ENCODE peak calls at places on chromosomes 12 and 14, in five cellular contexts. One of them, this sample, is unnamed.

GRCh38 chr12:14656846-14657245 is 39.6 kb downstream of the GUCY2C start:
- DNase-seq in pancreas: no peak
- DNase-seq in fibroblast of the aortic adventitia: no peak
- DNase-seq in ovary: no peak
- DNase-seq in astrocyte of the spinal cord: no peak
- DNase-seq in this sample: no peak

GRCh38 chr12:6376079-6376941 is 947 bp upstream of the SCNN1A start:
- DNase-seq in pancreas: peak
- DNase-seq in fibroblast of the aortic adventitia: peak
- DNase-seq in ovary: peak
- DNase-seq in astrocyte of the spinal cord: peak
- DNase-seq in this sample: peak

GRCh38 chr12:114995891-114996290 is 311.9 kb upstream of the TBX3 start:
- DNase-seq in pancreas: no peak
- DNase-seq in fibroblast of the aortic adventitia: no peak
- DNase-seq in ovary: no peak
- DNase-seq in astrocyte of the spinal cord: peak
- DNase-seq in this sample: no peak

GRCh38 chr12:92462049-92462448 is 240.7 kb upstream of the PLEKHG7 start:
- DNase-seq in pancreas: no peak
- DNase-seq in fibroblast of the aortic adventitia: no peak
- DNase-seq in ovary: no peak
- DNase-seq in astrocyte of the spinal cord: no peak
- DNase-seq in this sample: no peak

GRCh38 chr12:13973981-13974380 is 7.4 kb downstream of the GRIN2B start:
- DNase-seq in pancreas: peak
- DNase-seq in fibroblast of the aortic adventitia: no peak
- DNase-seq in ovary: no peak
- DNase-seq in astrocyte of the spinal cord: no peak
- DNase-seq in this sample: no peak

GRCh38 chr14:61561657-61562276 is 133.5 kb upstream of the HIF1A start:
- DNase-seq in pancreas: peak
- DNase-seq in fibroblast of the aortic adventitia: peak
- DNase-seq in ovary: peak
- DNase-seq in astrocyte of the spinal cord: peak
- DNase-seq in this sample: peak

GRCh38 chr12:51951843-51952722 is 584 bp downstream of the ACVR1B start:
- DNase-seq in pancreas: peak
- DNase-seq in fibroblast of the aortic adventitia: no peak
- DNase-seq in ovary: peak
- DNase-seq in astrocyte of the spinal cord: no peak
- DNase-seq in this sample: no peak

GRCh38 chr12:40104461-40105264 is 1.2 kb downstream of the SLC2A13 start:
- DNase-seq in pancreas: no peak
- DNase-seq in fibroblast of the aortic adventitia: peak
- DNase-seq in ovary: no peak
- DNase-seq in astrocyte of the spinal cord: no peak
- DNase-seq in this sample: no peak

GRCh38 chr14:65320661-65321308 is 91.7 kb upstream of the FUT8 start:
- DNase-seq in pancreas: no peak
- DNase-seq in fibroblast of the aortic adventitia: no peak
- DNase-seq in ovary: no peak
- DNase-seq in astrocyte of the spinal cord: no peak
- DNase-seq in this sample: no peak

GRCh38 chr12:12954878-12955625 is 3.1 kb upstream of the GPRC5D start:
- DNase-seq in pancreas: no peak
- DNase-seq in fibroblast of the aortic adventitia: no peak
- DNase-seq in ovary: no peak
- DNase-seq in astrocyte of the spinal cord: no peak
- DNase-seq in this sample: no peak

GRCh38 chr12:48965447-48965846 is 6.1 kb downstream of the WNT10B start:
- DNase-seq in pancreas: no peak
- DNase-seq in fibroblast of the aortic adventitia: peak
- DNase-seq in ovary: no peak
- DNase-seq in astrocyte of the spinal cord: no peak
- DNase-seq in this sample: peak

GRCh38 chr14:105201156-105201927 is 20.2 kb upstream of the NUDT14 start:
- DNase-seq in pancreas: peak
- DNase-seq in fibroblast of the aortic adventitia: no peak
- DNase-seq in ovary: no peak
- DNase-seq in astrocyte of the spinal cord: no peak
- DNase-seq in this sample: no peak

GRCh38 chr12:13179159-13180074 is 17.1 kb upstream of the EMP1 start:
- DNase-seq in pancreas: peak
- DNase-seq in fibroblast of the aortic adventitia: peak
- DNase-seq in ovary: peak
- DNase-seq in astrocyte of the spinal cord: no peak
- DNase-seq in this sample: no peak

GRCh38 chr12:91226-91625 is 24.7 kb downstream of the IQSEC3 start:
- DNase-seq in pancreas: no peak
- DNase-seq in fibroblast of the aortic adventitia: no peak
- DNase-seq in ovary: no peak
- DNase-seq in astrocyte of the spinal cord: no peak
- DNase-seq in this sample: no peak

GRCh38 chr12:24803406-24804245 is 145.3 kb downstream of the BCAT1 start:
- DNase-seq in pancreas: no peak
- DNase-seq in fibroblast of the aortic adventitia: no peak
- DNase-seq in ovary: no peak
- DNase-seq in astrocyte of the spinal cord: no peak
- DNase-seq in this sample: no peak

GRCh38 chr12:2295941-2296461 is 243.2 kb downstream of the CACNA1C start:
- DNase-seq in pancreas: no peak
- DNase-seq in fibroblast of the aortic adventitia: peak
- DNase-seq in ovary: no peak
- DNase-seq in astrocyte of the spinal cord: peak
- DNase-seq in this sample: peak

GRCh38 chr12:57124259-57124877 is 3.9 kb upstream of the LRP1 start:
- DNase-seq in pancreas: peak
- DNase-seq in fibroblast of the aortic adventitia: peak
- DNase-seq in ovary: peak
- DNase-seq in astrocyte of the spinal cord: peak
- DNase-seq in this sample: peak

GRCh38 chr14:37246427-37246829 is 48.7 kb downstream of the MIPOL1 start:
- DNase-seq in pancreas: no peak
- DNase-seq in fibroblast of the aortic adventitia: peak
- DNase-seq in ovary: no peak
- DNase-seq in astrocyte of the spinal cord: peak
- DNase-seq in this sample: peak

GRCh38 chr14:69573841-69574265 is 818 bp downstream of the CCDC177 start:
- DNase-seq in pancreas: no peak
- DNase-seq in fibroblast of the aortic adventitia: no peak
- DNase-seq in ovary: no peak
- DNase-seq in astrocyte of the spinal cord: no peak
- DNase-seq in this sample: no peak

GRCh38 chr14:73243341-73243740 is 6.0 kb downstream of the PAPLN start:
- DNase-seq in pancreas: no peak
- DNase-seq in fibroblast of the aortic adventitia: no peak
- DNase-seq in ovary: no peak
- DNase-seq in astrocyte of the spinal cord: no peak
- DNase-seq in this sample: no peak

GRCh38 chr14:36281309-36281708 is 39.1 kb downstream of the MBIP start:
- DNase-seq in pancreas: no peak
- DNase-seq in fibroblast of the aortic adventitia: no peak
- DNase-seq in ovary: no peak
- DNase-seq in astrocyte of the spinal cord: peak
- DNase-seq in this sample: no peak

GRCh38 chr14:20382526-20382925 is 30.8 kb downstream of the TEP1 start:
- DNase-seq in pancreas: peak
- DNase-seq in fibroblast of the aortic adventitia: no peak
- DNase-seq in ovary: no peak
- DNase-seq in astrocyte of the spinal cord: no peak
- DNase-seq in this sample: no peak

GRCh38 chr14:94816113-94816512 is 46.2 kb upstream of the GSC start:
- DNase-seq in pancreas: no peak
- DNase-seq in fibroblast of the aortic adventitia: no peak
- DNase-seq in ovary: no peak
- DNase-seq in astrocyte of the spinal cord: no peak
- DNase-seq in this sample: no peak

GRCh38 chr14:77265561-77266335 is 5.3 kb downstream of the NGB start:
- DNase-seq in pancreas: no peak
- DNase-seq in fibroblast of the aortic adventitia: no peak
- DNase-seq in ovary: no peak
- DNase-seq in astrocyte of the spinal cord: no peak
- DNase-seq in this sample: no peak

DNA sequence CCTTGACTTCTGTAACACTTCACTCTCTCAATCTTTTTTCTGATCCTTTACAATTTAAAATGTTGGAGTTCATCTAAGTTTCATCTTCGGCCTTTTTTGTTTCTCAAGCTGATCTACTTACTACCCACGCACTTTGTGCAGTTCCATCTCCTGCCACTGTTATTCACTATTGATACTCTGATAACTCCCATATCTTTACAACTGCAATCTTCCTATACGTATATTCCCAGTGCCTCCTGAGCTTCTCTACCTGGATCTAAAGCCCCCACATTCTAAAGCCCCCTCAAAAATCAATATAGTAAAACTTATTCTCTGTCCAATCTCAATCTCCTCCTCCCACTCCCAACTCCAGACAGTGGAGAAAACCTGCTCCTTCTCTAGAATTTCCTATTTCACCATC is 5.9 kb downstream of the ATG2B start:
- DNase-seq in pancreas: no peak
- DNase-seq in fibroblast of the aortic adventitia: no peak
- DNase-seq in ovary: no peak
- DNase-seq in astrocyte of the spinal cord: no peak
- DNase-seq in this sample: no peak
- TF ChIP-seq CTCF in pancreas: no peak
- TF ChIP-seq CTCF in fibroblast of the aortic adventitia: peak
- TF ChIP-seq CTCF in ovary: no peak
- TF ChIP-seq CTCF in astrocyte of the spinal cord: no peak
- TF ChIP-seq CTCF in this sample: peak

GRCh38 chr14:99809376-99809775 is 16.2 kb downstream of the EML1 start:
- DNase-seq in pancreas: peak
- DNase-seq in fibroblast of the aortic adventitia: peak
- DNase-seq in ovary: peak
- DNase-seq in astrocyte of the spinal cord: no peak
- DNase-seq in this sample: peak

GRCh38 chr14:99807413-99808132 is 14.4 kb downstream of the EML1 start:
- DNase-seq in pancreas: no peak
- DNase-seq in fibroblast of the aortic adventitia: peak
- DNase-seq in ovary: no peak
- DNase-seq in astrocyte of the spinal cord: no peak
- DNase-seq in this sample: no peak

GRCh38 chr14:99808133-99808505 is 14.9 kb downstream of the EML1 start:
- DNase-seq in pancreas: no peak
- DNase-seq in fibroblast of the aortic adventitia: no peak
- DNase-seq in ovary: no peak
- DNase-seq in astrocyte of the spinal cord: no peak
- DNase-seq in this sample: no peak

GRCh38 chr14:99809864-99810854 is 16.9 kb downstream of the EML1 start:
- DNase-seq in pancreas: peak
- DNase-seq in fibroblast of the aortic adventitia: no peak
- DNase-seq in ovary: no peak
- DNase-seq in astrocyte of the spinal cord: no peak
- DNase-seq in this sample: no peak

DNA sequence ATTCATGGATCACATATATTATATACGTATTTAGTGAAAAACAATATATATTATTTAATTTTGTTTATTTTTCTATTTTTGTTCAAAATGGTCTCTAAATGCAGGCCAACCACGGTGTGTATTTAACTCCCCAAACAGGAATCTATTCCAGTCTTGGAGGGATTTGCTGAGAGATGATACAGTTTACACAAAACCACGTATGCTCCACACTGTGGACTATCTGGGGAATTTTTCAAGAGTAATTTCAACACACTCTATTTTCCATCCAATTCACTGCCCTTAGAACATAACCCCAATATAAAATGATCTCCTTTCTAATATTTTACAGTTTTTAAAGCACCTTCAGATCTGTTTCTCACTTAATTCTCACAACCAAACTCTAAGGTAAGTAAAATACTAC is 15.3 kb downstream of the EML1 start:
- DNase-seq in pancreas: no peak
- DNase-seq in fibroblast of the aortic adventitia: peak
- DNase-seq in ovary: no peak
- DNase-seq in astrocyte of the spinal cord: no peak
- DNase-seq in this sample: no peak
- TF ChIP-seq CTCF in pancreas: no peak
- TF ChIP-seq CTCF in fibroblast of the aortic adventitia: no peak
- TF ChIP-seq CTCF in ovary: no peak
- TF ChIP-seq CTCF in astrocyte of the spinal cord: no peak
- TF ChIP-seq CTCF in this sample: no peak

DNA sequence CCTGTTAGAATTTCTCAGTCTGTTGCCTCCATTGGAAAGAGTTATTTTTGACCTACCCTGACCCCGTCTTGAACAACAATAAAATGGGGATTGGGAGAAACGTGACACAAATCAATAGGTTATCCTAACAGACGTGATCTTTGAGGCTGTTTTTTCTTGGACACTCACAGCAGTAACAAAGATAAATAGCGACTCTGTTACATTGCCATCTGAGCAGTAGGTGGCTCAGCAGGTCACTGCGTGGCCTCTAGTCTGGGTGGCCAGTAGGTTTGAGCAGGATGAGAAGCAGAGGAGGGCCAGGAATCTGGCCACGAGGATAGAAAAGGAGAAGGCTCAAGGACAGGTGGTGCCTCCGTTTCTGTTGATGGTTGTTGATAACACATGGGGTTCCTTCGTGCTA is 101.4 kb downstream of the GPATCH2L start:
- DNase-seq in pancreas: no peak
- DNase-seq in fibroblast of the aortic adventitia: no peak
- DNase-seq in ovary: no peak
- DNase-seq in astrocyte of the spinal cord: no peak
- DNase-seq in this sample: no peak
- TF ChIP-seq CTCF in pancreas: no peak
- TF ChIP-seq CTCF in fibroblast of the aortic adventitia: no peak
- TF ChIP-seq CTCF in ovary: no peak
- TF ChIP-seq CTCF in astrocyte of the spinal cord: no peak
- TF ChIP-seq CTCF in this sample: no peak

DNA sequence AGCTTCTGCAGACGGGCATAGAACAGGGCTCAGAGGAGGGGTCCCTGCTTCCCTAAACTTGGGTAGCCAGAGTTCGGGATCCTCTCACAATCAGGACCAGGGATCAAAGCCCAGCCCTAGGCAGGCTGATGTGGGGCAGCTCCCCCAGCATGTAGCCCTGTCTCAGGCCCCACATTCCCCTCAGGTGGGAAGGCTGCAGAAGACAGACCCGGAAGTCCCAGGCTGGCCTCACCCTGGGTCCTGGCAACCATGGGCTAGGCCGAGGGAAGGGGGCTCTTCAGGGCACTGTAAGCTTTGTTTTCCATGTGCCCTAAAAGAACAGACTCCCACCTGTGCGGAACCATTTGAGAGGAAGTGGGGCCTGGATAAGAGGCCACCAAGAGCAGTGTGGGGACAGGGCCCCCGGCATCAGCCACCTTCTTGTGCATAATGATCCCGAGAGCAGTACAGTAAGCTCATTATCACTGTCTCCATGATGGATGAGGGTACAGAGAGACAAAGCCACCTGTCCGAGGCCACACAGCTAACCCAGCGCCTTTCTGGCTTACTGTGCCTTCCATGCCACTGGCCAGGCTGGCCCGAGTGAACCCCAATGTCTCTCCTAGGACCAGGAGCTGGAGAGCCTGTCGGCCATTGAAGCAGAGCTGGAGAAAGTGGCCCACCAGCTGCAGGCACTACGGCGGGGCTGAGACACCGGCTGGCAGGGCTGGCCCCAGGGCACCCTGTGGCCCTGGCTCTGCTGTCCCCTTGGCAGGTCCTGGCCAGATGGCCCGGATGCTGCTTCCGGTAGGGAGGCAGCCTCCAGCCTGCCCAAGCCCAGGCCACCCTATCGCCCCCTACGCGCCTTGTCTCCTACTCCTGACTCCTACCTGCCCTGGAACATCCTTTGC is 11.5 kb downstream of the CHGA start:
- DNase-seq in pancreas: no peak
- DNase-seq in fibroblast of the aortic adventitia: no peak
- DNase-seq in ovary: no peak
- DNase-seq in astrocyte of the spinal cord: no peak
- DNase-seq in this sample: no peak
- TF ChIP-seq CTCF in pancreas: no peak
- TF ChIP-seq CTCF in fibroblast of the aortic adventitia: no peak
- TF ChIP-seq CTCF in ovary: no peak
- TF ChIP-seq CTCF in astrocyte of the spinal cord: no peak
- TF ChIP-seq CTCF in this sample: no peak